ENCODE peak calls at places on chromosomes 5 and 9, in six cellular contexts. V is H1, J is stomach, N is suprapubic skin, E is HepG2, C is GM12878. M is an unnamed sample.

GRCh38 chr9:93591706-93592388 is 15.5 kb downstream of the PHF2 start:
- DNase-seq in N (peak), J (no peak), E (no peak), V (no peak), C (no peak), M (no peak)

GRCh38 chr9:33377089-33377715 is 25.2 kb downstream of the AQP7 start:
- DNase-seq in E (no peak), N (peak), V (no peak), C (no peak), J (no peak), M (no peak)

GRCh38 chr5:32027717-32028321 is 146.3 kb downstream of the GOLPH3 start:
- DNase-seq in V (no peak), J (no peak), E (peak), C (no peak), N (no peak), M (peak)

GRCh38 chr9:126397056-126397455 is 70.4 kb downstream of the MVB12B start:
- DNase-seq in E (no peak), V (no peak), J (peak), N (no peak), C (peak), M (no peak)

GRCh38 chr9:112249277-112249676 is 74.2 kb upstream of the SUSD1 start:
- DNase-seq in C (peak), V (no peak), J (no peak), E (no peak), N (no peak), M (no peak)

GRCh38 chr9:94112716-94113465 is 28.6 kb downstream of the PTPDC1 start:
- DNase-seq in J (no peak), V (no peak), N (no peak), E (no peak), C (no peak), M (no peak)

GRCh38 chr9:114905160-114905940 is 25.0 kb downstream of the TNFSF8 start:
- DNase-seq in J (no peak), V (no peak), C (no peak), N (no peak), E (no peak), M (peak)

GRCh38 chr5:79503794-79504495 is 10.0 kb downstream of the HOMER1 start:
- DNase-seq in C (no peak), J (no peak), E (no peak), V (no peak), N (no peak), M (no peak)

GRCh38 chr5:74394924-74395880 is 245.3 kb downstream of the ENC1 start:
- DNase-seq in J (no peak), N (no peak), E (peak), C (no peak), V (peak), M (no peak)

GRCh38 chr9:87668222-87668621 is 57.7 kb upstream of the CTSL start:
- DNase-seq in C (no peak), J (no peak), E (no peak), N (no peak), V (no peak), M (no peak)

GRCh38 chr9:63859475-63860215 is 1425.4 kb downstream of the FOXD4L5 start:
- DNase-seq in J (no peak), E (peak), C (no peak), N (no peak), V (no peak), M (no peak)

GRCh38 chr5:105899726-105900125 is 1771.0 kb downstream of the EFNA5 start:
- DNase-seq in V (no peak), C (no peak), N (no peak), E (no peak), J (no peak), M (no peak)

DNA sequence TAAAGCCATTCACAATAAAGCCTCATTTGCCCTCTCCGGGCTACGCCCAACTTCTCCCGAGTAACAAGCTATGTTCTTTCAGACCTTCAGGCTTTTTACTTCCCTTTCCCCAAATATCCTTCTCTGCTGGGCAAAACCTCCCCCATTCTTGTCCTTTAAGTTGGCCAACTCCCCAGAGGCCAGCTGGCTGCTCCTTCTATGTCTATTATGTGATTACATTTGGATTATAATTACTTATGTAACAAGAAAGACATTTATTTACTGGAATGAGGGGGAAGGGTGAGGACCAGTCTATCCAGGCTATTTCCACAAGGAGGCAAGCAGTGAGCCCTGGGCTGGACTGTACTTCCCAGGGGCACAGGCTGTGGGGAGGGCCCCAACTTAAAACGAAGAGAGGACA is 84.6 kb downstream of the GNAQ start:
- DNase-seq in N (no peak), J (peak), C (no peak), E (no peak), V (no peak), M (peak)
- TF ChIP-seq POLR2AphosphoS5 in N (no peak), J (peak), C (no peak), E (no peak), V (no peak), M (peak)

GRCh38 chr9:134385873-134386370 is 59.7 kb downstream of the RXRA start:
- DNase-seq in N (no peak), C (no peak), V (no peak), E (no peak), J (no peak), M (no peak)

GRCh38 chr9:134388976-134389375 is 62.7 kb downstream of the RXRA start:
- DNase-seq in E (no peak), C (no peak), N (no peak), V (no peak), J (no peak), M (no peak)

GRCh38 chr9:134388289-134388808 is 62.1 kb downstream of the RXRA start:
- DNase-seq in J (no peak), N (no peak), E (peak), V (no peak), C (no peak), M (no peak)

GRCh38 chr9:134384811-134385479 is 58.7 kb downstream of the RXRA start:
- DNase-seq in N (no peak), V (no peak), J (no peak), E (no peak), C (no peak), M (no peak)

DNA sequence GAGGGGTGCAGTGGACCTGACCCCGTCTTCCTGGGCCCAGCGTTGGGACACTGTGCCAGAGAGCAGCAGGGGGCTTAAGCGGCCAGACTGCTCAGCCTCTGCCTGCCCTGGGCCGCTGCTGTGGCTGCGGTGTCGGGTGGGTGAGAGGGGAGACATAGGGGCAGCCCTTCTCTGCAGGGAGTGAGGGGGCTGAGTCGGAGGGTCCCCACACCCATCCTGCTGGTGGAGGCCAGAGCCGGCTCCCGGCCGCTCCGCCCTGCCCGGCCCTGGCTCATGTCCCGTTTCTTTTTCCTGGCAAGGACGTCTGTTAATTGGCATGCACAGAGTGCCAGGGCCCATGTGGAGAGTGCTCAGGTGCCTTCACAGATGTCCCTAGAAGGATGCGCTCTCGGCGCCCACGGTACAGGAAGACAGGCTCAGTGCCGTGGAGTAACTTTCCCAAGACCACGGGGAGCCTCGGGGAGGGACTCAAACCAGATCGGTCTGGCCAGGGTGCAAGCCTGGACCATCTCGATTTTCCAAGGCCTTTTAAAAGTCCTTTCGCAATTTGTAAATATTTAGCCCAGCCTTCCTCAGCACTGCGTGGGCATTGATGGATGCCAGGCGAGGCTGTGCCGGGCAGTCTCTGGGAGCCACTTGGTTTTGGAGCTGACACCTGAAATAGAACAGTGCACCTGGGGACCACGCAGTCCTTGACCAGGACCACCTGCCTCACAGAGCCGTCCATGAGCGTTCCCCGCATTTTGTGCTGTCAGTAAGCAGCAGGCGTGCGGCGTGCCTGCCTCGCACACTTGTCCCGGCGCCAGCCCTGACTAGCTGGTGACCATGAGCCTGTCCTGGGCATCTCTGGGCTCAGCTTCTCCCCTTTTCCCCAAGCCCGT is 60.9 kb downstream of the RXRA start:
- DNase-seq in C (no peak), V (no peak), E (no peak), N (no peak), J (peak), M (no peak)
- TF ChIP-seq EP300 in C (no peak), V (no peak), E (no peak), N (no peak), J (peak), M (no peak)

DNA sequence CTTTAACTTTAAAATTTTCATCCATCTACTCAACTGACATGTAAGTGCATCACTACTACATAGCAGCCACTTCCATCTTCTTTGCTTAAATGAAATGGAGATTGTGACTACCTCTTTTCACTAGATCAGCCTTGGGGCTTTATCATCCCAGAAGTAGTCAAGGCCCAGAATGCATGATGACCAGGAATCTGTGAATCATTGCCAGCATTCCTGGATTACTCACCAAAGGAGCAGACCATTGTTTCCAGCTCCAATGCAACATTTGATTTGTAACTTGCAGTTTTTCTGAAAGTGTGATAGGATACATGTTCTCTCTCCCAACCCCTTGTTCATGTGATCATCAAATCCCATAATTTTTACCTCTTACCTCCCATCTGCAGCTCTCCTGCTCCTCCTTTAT is 65.1 kb downstream of the PLPPR1 start:
- DNase-seq in N (no peak), J (no peak), V (no peak), E (peak), C (no peak), M (no peak)
- TF ChIP-seq POLR2AphosphoS5 in N (no peak), J (no peak), V (no peak), E (no peak), C (no peak), M (no peak)

GRCh38 chr5:5139358-5140050 is 626 bp upstream of the ADAMTS16 start:
- DNase-seq in N (no peak), C (no peak), V (no peak), E (no peak), J (no peak), M (no peak)

GRCh38 chr5:5134107-5134506 is 6.0 kb upstream of the ADAMTS16 start:
- DNase-seq in J (no peak), C (no peak), V (no peak), N (no peak), E (no peak), M (no peak)

GRCh38 chr5:5132185-5132584 is 7.9 kb upstream of the ADAMTS16 start:
- DNase-seq in V (no peak), C (no peak), J (no peak), N (no peak), E (peak), M (no peak)

GRCh38 chr5:5132896-5133295 is 7.2 kb upstream of the ADAMTS16 start:
- DNase-seq in V (no peak), J (no peak), N (peak), E (no peak), C (no peak), M (peak)

GRCh38 chr5:5135957-5136676 is 4.0 kb upstream of the ADAMTS16 start:
- DNase-seq in E (peak), J (no peak), V (no peak), C (no peak), N (no peak), M (no peak)
- TF ChIP-seq EP300 in E (peak), J (no peak), V (no peak), C (no peak), N (no peak), M (no peak)

GRCh38 chr9:22447607-22448305 is 1.1 kb downstream of the DMRTA1 start:
- DNase-seq in J (peak), E (no peak), N (no peak), C (no peak), V (no peak), M (peak)

GRCh38 chr9:22440841-22441240 is 5.8 kb upstream of the DMRTA1 start:
- DNase-seq in N (no peak), J (no peak), C (no peak), E (no peak), V (no peak), M (peak)

GRCh38 chr9:22452415-22453010 is 5.9 kb downstream of the DMRTA1 start:
- DNase-seq in C (no peak), N (no peak), V (no peak), J (peak), E (peak), M (peak)

GRCh38 chr9:22446950-22447606 is 454 bp downstream of the DMRTA1 start:
- DNase-seq in N (no peak), C (no peak), J (peak), V (peak), E (no peak), M (peak)

GRCh38 chr9:22446589-22446949 is at the start of gene DMRTA1:
- DNase-seq in C (no peak), J (peak), N (peak), E (no peak), V (peak), M (peak)
- TF ChIP-seq POLR2AphosphoS5 in C (no peak), J (peak), N (no peak), E (no peak), V (no peak), M (no peak)

GRCh38 chr5:149917073-149917676 is 27.4 kb downstream of the PDE6A start:
- DNase-seq in V (no peak), C (no peak), N (no peak), J (no peak), E (no peak), M (no peak)

GRCh38 chr5:149915392-149916260 is 29.0 kb downstream of the PDE6A start:
- DNase-seq in E (no peak), N (no peak), J (no peak), C (no peak), V (no peak), M (no peak)

GRCh38 chr5:149912226-149912864 is 32.2 kb downstream of the PDE6A start:
- DNase-seq in C (no peak), V (no peak), N (no peak), E (no peak), J (no peak), M (no peak)

GRCh38 chr5:149913449-149914419 is 30.9 kb downstream of the PDE6A start:
- DNase-seq in J (no peak), N (no peak), E (no peak), C (no peak), V (no peak), M (no peak)

GRCh38 chr5:149916317-149917072 is 28.1 kb downstream of the PDE6A start:
- DNase-seq in E (no peak), V (no peak), N (no peak), J (no peak), C (no peak), M (no peak)
- TF ChIP-seq EP300 in E (no peak), V (no peak), N (no peak), J (no peak), C (no peak), M (no peak)